ENCODE peak calls at places on chromosome 16, in eight cellular contexts. One of them, this sample, is unnamed.

GRCh38 chr16:69176033-69176780 is 10.8 kb upstream of the SNTB2 start:
- DNase-seq in IMR-90: peak; percentile 79
- DNase-seq in adrenal gland: no peak
- DNase-seq in breast epithelium: no peak
- DNase-seq in heart left ventricle: no peak
- DNase-seq in Peyer's patch: no peak
- DNase-seq in NB4: no peak
- DNase-seq in endothelial cell of umbilical vein: peak; percentile 29
- DNase-seq in this sample: no peak

GRCh38 chr16:79402356-79402755 is 198.2 kb downstream of the MAF start:
- DNase-seq in IMR-90: no peak
- DNase-seq in adrenal gland: no peak
- DNase-seq in breast epithelium: peak; percentile 22
- DNase-seq in heart left ventricle: no peak
- DNase-seq in Peyer's patch: peak; percentile 93
- DNase-seq in NB4: no peak
- DNase-seq in endothelial cell of umbilical vein: no peak
- DNase-seq in this sample: no peak

GRCh38 chr16:27841061-27841801 is 222.3 kb downstream of the GSG1L start:
- DNase-seq in IMR-90: no peak
- DNase-seq in adrenal gland: no peak
- DNase-seq in breast epithelium: no peak
- DNase-seq in heart left ventricle: no peak
- DNase-seq in Peyer's patch: peak; percentile 26
- DNase-seq in NB4: no peak
- DNase-seq in endothelial cell of umbilical vein: no peak
- DNase-seq in this sample: no peak

GRCh38 chr16:87534751-87535150 is 41.9 kb upstream of the ZCCHC14 start:
- DNase-seq in IMR-90: no peak
- DNase-seq in adrenal gland: no peak
- DNase-seq in breast epithelium: no peak
- DNase-seq in heart left ventricle: no peak
- DNase-seq in Peyer's patch: no peak
- DNase-seq in NB4: no peak
- DNase-seq in endothelial cell of umbilical vein: no peak
- DNase-seq in this sample: no peak

GRCh38 chr16:67571981-67572431 is 9.7 kb downstream of the CTCF start:
- DNase-seq in IMR-90: peak; percentile 81
- DNase-seq in adrenal gland: no peak
- DNase-seq in breast epithelium: no peak
- DNase-seq in heart left ventricle: no peak
- DNase-seq in Peyer's patch: no peak
- DNase-seq in NB4: no peak
- DNase-seq in endothelial cell of umbilical vein: peak; percentile 68
- DNase-seq in this sample: no peak

GRCh38 chr16:57045694-57046381 is 46.5 kb upstream of the CPNE2 start:
- DNase-seq in IMR-90: peak; percentile 60
- DNase-seq in adrenal gland: peak; percentile 81
- DNase-seq in breast epithelium: peak; percentile 27
- DNase-seq in heart left ventricle: peak; percentile 63
- DNase-seq in Peyer's patch: peak; percentile 61
- DNase-seq in NB4: peak; percentile 66
- DNase-seq in endothelial cell of umbilical vein: peak; percentile 75
- DNase-seq in this sample: peak; percentile 57

GRCh38 chr16:67150058-67150832 is 553 bp downstream of the B3GNT9 start:
- DNase-seq in IMR-90: peak; percentile 55
- DNase-seq in adrenal gland: peak; percentile 66
- DNase-seq in breast epithelium: no peak
- DNase-seq in heart left ventricle: no peak
- DNase-seq in Peyer's patch: peak; percentile 57
- DNase-seq in NB4: peak; percentile 31
- DNase-seq in endothelial cell of umbilical vein: peak; percentile 63
- DNase-seq in this sample: peak; percentile 48

GRCh38 chr16:56814537-56815432 is 50.2 kb upstream of the SLC12A3 start:
- DNase-seq in IMR-90: no peak
- DNase-seq in adrenal gland: no peak
- DNase-seq in breast epithelium: peak; percentile 38
- DNase-seq in heart left ventricle: no peak
- DNase-seq in Peyer's patch: no peak
- DNase-seq in NB4: no peak
- DNase-seq in endothelial cell of umbilical vein: peak; percentile 12
- DNase-seq in this sample: no peak

GRCh38 chr16:66300037-66300436 is 66.5 kb upstream of the CDH5 start:
- DNase-seq in IMR-90: no peak
- DNase-seq in adrenal gland: no peak
- DNase-seq in breast epithelium: no peak
- DNase-seq in heart left ventricle: no peak
- DNase-seq in Peyer's patch: no peak
- DNase-seq in NB4: no peak
- DNase-seq in endothelial cell of umbilical vein: no peak
- DNase-seq in this sample: no peak

GRCh38 chr16:66984902-66985311 is 3.5 kb upstream of the CES4A start:
- DNase-seq in IMR-90: no peak
- DNase-seq in adrenal gland: no peak
- DNase-seq in breast epithelium: no peak
- DNase-seq in heart left ventricle: no peak
- DNase-seq in Peyer's patch: no peak
- DNase-seq in NB4: no peak
- DNase-seq in endothelial cell of umbilical vein: no peak
- DNase-seq in this sample: no peak

GRCh38 chr16:85612801-85613608 is at the start of gene GSE1:
- DNase-seq in IMR-90: peak; percentile 68
- DNase-seq in adrenal gland: peak; percentile 98
- DNase-seq in breast epithelium: peak; percentile 97
- DNase-seq in heart left ventricle: peak; percentile 94
- DNase-seq in Peyer's patch: peak; percentile 99
- DNase-seq in NB4: peak; percentile 96
- DNase-seq in endothelial cell of umbilical vein: peak; percentile 44
- DNase-seq in this sample: peak; percentile 93

GRCh38 chr16:67055712-67056487 is 27.0 kb downstream of the CBFB start:
- DNase-seq in IMR-90: peak; percentile 99
- DNase-seq in adrenal gland: no peak
- DNase-seq in breast epithelium: no peak
- DNase-seq in heart left ventricle: no peak
- DNase-seq in Peyer's patch: no peak
- DNase-seq in NB4: peak; percentile 52
- DNase-seq in endothelial cell of umbilical vein: peak; percentile 14
- DNase-seq in this sample: peak; percentile 14

GRCh38 chr16:67177743-67178699 is 5.7 kb downstream of the MATCAP1 start:
- DNase-seq in IMR-90: peak; percentile 40
- DNase-seq in adrenal gland: peak; percentile 86
- DNase-seq in breast epithelium: peak; percentile 82
- DNase-seq in heart left ventricle: no peak
- DNase-seq in Peyer's patch: peak; percentile 92
- DNase-seq in NB4: peak; percentile 43
- DNase-seq in endothelial cell of umbilical vein: peak; percentile 42
- DNase-seq in this sample: peak; percentile 43

GRCh38 chr16:17414916-17415315 is 55.8 kb downstream of the XYLT1 start:
- DNase-seq in IMR-90: no peak
- DNase-seq in adrenal gland: no peak
- DNase-seq in breast epithelium: no peak
- DNase-seq in heart left ventricle: no peak
- DNase-seq in Peyer's patch: no peak
- DNase-seq in NB4: no peak
- DNase-seq in endothelial cell of umbilical vein: no peak
- DNase-seq in this sample: no peak

GRCh38 chr16:77784441-77785356 is 3.7 kb upstream of the VAT1L start:
- DNase-seq in IMR-90: no peak
- DNase-seq in adrenal gland: no peak
- DNase-seq in breast epithelium: no peak
- DNase-seq in heart left ventricle: no peak
- DNase-seq in Peyer's patch: no peak
- DNase-seq in NB4: peak; percentile 23
- DNase-seq in endothelial cell of umbilical vein: no peak
- DNase-seq in this sample: no peak

GRCh38 chr16:85879975-85880831 is 18.8 kb upstream of the IRF8 start:
- DNase-seq in IMR-90: no peak
- DNase-seq in adrenal gland: no peak
- DNase-seq in breast epithelium: no peak
- DNase-seq in heart left ventricle: no peak
- DNase-seq in Peyer's patch: no peak
- DNase-seq in NB4: peak; percentile 41
- DNase-seq in endothelial cell of umbilical vein: no peak
- DNase-seq in this sample: no peak

GRCh38 chr16:77396461-77396860 is 38.4 kb downstream of the ADAMTS18 start:
- DNase-seq in IMR-90: no peak
- DNase-seq in adrenal gland: no peak
- DNase-seq in breast epithelium: no peak
- DNase-seq in heart left ventricle: no peak
- DNase-seq in Peyer's patch: no peak
- DNase-seq in NB4: no peak
- DNase-seq in endothelial cell of umbilical vein: peak; percentile 26
- DNase-seq in this sample: no peak

GRCh38 chr16:84700518-84701277 is 898 bp downstream of the USP10 start:
- DNase-seq in IMR-90: peak; percentile 29
- DNase-seq in adrenal gland: no peak
- DNase-seq in breast epithelium: no peak
- DNase-seq in heart left ventricle: no peak
- DNase-seq in Peyer's patch: no peak
- DNase-seq in NB4: peak; percentile 64
- DNase-seq in endothelial cell of umbilical vein: peak; percentile 46
- DNase-seq in this sample: peak; percentile 61

GRCh38 chr16:2244926-2245795 is 6.2 kb downstream of the ECI1 start:
- DNase-seq in IMR-90: no peak
- DNase-seq in adrenal gland: no peak
- DNase-seq in breast epithelium: no peak
- DNase-seq in heart left ventricle: no peak
- DNase-seq in Peyer's patch: no peak
- DNase-seq in NB4: no peak
- DNase-seq in endothelial cell of umbilical vein: no peak
- DNase-seq in this sample: no peak

GRCh38 chr16:2243031-2243528 is 6.8 kb downstream of the DNASE1L2 start:
- DNase-seq in IMR-90: no peak
- DNase-seq in adrenal gland: no peak
- DNase-seq in breast epithelium: no peak
- DNase-seq in heart left ventricle: no peak
- DNase-seq in Peyer's patch: no peak
- DNase-seq in NB4: no peak
- DNase-seq in endothelial cell of umbilical vein: no peak
- DNase-seq in this sample: peak; percentile 37

GRCh38 chr16:2244301-2244700 is 7.1 kb downstream of the ECI1 start:
- DNase-seq in IMR-90: no peak
- DNase-seq in adrenal gland: no peak
- DNase-seq in breast epithelium: no peak
- DNase-seq in heart left ventricle: no peak
- DNase-seq in Peyer's patch: no peak
- DNase-seq in NB4: no peak
- DNase-seq in endothelial cell of umbilical vein: no peak
- DNase-seq in this sample: no peak

GRCh38 chr16:2243781-2244180 is 7.5 kb downstream of the DNASE1L2 start:
- DNase-seq in IMR-90: no peak
- DNase-seq in adrenal gland: no peak
- DNase-seq in breast epithelium: no peak
- DNase-seq in heart left ventricle: no peak
- DNase-seq in Peyer's patch: no peak
- DNase-seq in NB4: no peak
- DNase-seq in endothelial cell of umbilical vein: no peak
- DNase-seq in this sample: no peak

GRCh38 chr16:2242598-2242997 is 6.4 kb downstream of the DNASE1L2 start:
- DNase-seq in IMR-90: no peak
- DNase-seq in adrenal gland: no peak
- DNase-seq in breast epithelium: no peak
- DNase-seq in heart left ventricle: no peak
- DNase-seq in Peyer's patch: no peak
- DNase-seq in NB4: no peak
- DNase-seq in endothelial cell of umbilical vein: no peak
- DNase-seq in this sample: no peak
- TF ChIP-seq POLR2A in IMR-90: no peak
- TF ChIP-seq POLR2A in adrenal gland: no peak
- TF ChIP-seq POLR2A in breast epithelium: no peak
- TF ChIP-seq POLR2A in heart left ventricle: no peak
- TF ChIP-seq POLR2A in Peyer's patch: no peak
- TF ChIP-seq POLR2A in NB4: no peak
- TF ChIP-seq POLR2A in endothelial cell of umbilical vein: no peak
- TF ChIP-seq POLR2A in this sample: no peak

DNA sequence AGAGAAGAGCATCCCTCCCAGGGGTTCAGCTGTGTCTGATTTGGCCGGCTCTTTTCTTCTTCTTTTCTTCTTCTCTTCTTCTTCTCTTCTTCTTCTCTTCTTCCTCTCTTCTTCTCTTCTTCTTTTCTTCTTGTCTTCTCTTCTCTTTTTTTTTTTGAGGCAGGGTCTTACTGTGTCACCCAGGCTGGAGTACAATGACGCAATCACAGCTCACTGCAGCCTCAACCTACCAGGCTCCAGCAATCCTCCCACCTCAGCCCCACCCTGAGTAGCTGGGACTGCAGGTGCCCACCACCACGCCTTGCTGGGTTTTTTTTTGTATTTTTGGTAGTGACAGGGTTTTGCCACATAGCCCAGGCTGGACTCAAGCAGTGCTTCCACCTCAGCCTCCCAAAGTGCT is 266.0 kb downstream of the SNX29 start:
- DNase-seq in IMR-90: no peak
- DNase-seq in adrenal gland: no peak
- DNase-seq in breast epithelium: no peak
- DNase-seq in heart left ventricle: no peak
- DNase-seq in Peyer's patch: no peak
- DNase-seq in NB4: no peak
- DNase-seq in endothelial cell of umbilical vein: no peak
- DNase-seq in this sample: no peak
- TF ChIP-seq POLR2A in IMR-90: no peak
- TF ChIP-seq POLR2A in adrenal gland: no peak
- TF ChIP-seq POLR2A in breast epithelium: no peak
- TF ChIP-seq POLR2A in heart left ventricle: no peak
- TF ChIP-seq POLR2A in Peyer's patch: no peak
- TF ChIP-seq POLR2A in NB4: no peak
- TF ChIP-seq POLR2A in endothelial cell of umbilical vein: no peak
- TF ChIP-seq POLR2A in this sample: no peak

GRCh38 chr16:88809676-88810165 is 2.0 kb downstream of the APRT start:
- DNase-seq in IMR-90: no peak
- DNase-seq in adrenal gland: no peak
- DNase-seq in breast epithelium: no peak
- DNase-seq in heart left ventricle: no peak
- DNase-seq in Peyer's patch: no peak
- DNase-seq in NB4: peak; percentile 72
- DNase-seq in endothelial cell of umbilical vein: no peak
- DNase-seq in this sample: peak; percentile 43
- TF ChIP-seq POLR2A in IMR-90: no peak
- TF ChIP-seq POLR2A in adrenal gland: no peak
- TF ChIP-seq POLR2A in breast epithelium: no peak
- TF ChIP-seq POLR2A in heart left ventricle: no peak
- TF ChIP-seq POLR2A in Peyer's patch: no peak
- TF ChIP-seq POLR2A in NB4: peak; percentile 31
- TF ChIP-seq POLR2A in endothelial cell of umbilical vein: no peak
- TF ChIP-seq POLR2A in this sample: peak; percentile 46

GRCh38 chr16:48385272-48385953 is at the start of gene SIAH1:
- DNase-seq in IMR-90: peak; percentile 68
- DNase-seq in adrenal gland: peak; percentile 88
- DNase-seq in breast epithelium: peak; percentile 75
- DNase-seq in heart left ventricle: peak; percentile 89
- DNase-seq in Peyer's patch: peak; percentile 91
- DNase-seq in NB4: peak; percentile 88
- DNase-seq in endothelial cell of umbilical vein: peak; percentile 81
- DNase-seq in this sample: peak; percentile 95
- TF ChIP-seq POLR2A in IMR-90: peak; percentile 61
- TF ChIP-seq POLR2A in adrenal gland: peak; percentile 70
- TF ChIP-seq POLR2A in breast epithelium: no peak
- TF ChIP-seq POLR2A in heart left ventricle: peak; percentile 87
- TF ChIP-seq POLR2A in Peyer's patch: peak; percentile 76
- TF ChIP-seq POLR2A in NB4: peak; percentile 90
- TF ChIP-seq POLR2A in endothelial cell of umbilical vein: peak; percentile 77
- TF ChIP-seq POLR2A in this sample: peak; percentile 75

GRCh38 chr16:81006472-81007311 is at the start of the genes CENPN and CMC2:
- DNase-seq in IMR-90: peak; percentile 99
- DNase-seq in adrenal gland: peak; percentile 100
- DNase-seq in breast epithelium: peak; percentile 99
- DNase-seq in heart left ventricle: peak; percentile 98
- DNase-seq in Peyer's patch: peak; percentile 99
- DNase-seq in NB4: peak; percentile 99
- DNase-seq in endothelial cell of umbilical vein: peak; percentile 99
- DNase-seq in this sample: peak; percentile 99
- TF ChIP-seq POLR2A in IMR-90: peak; percentile 94
- TF ChIP-seq POLR2A in adrenal gland: peak; percentile 72
- TF ChIP-seq POLR2A in breast epithelium: peak; percentile 46
- TF ChIP-seq POLR2A in heart left ventricle: peak; percentile 74
- TF ChIP-seq POLR2A in Peyer's patch: peak; percentile 78
- TF ChIP-seq POLR2A in NB4: peak; percentile 35
- TF ChIP-seq POLR2A in endothelial cell of umbilical vein: no peak
- TF ChIP-seq POLR2A in this sample: peak; percentile 92